ENCODE peak calls at places on chromosomes 6 and 20, in eight cellular contexts. I is DMS 273 treated with DMSO at 0.1 percent for 48 hours; B is epithelial cell of esophagus; T is activated effector memory CD4-positive, alpha-beta T cell treated with Interleukin-2 at 50 U/mL for 16 hours; K is NCI-H2171 treated with DMSO at 0.1 percent for 48 hours; G is NCI-H446; U is NCI-H526 treated with DMSO at 0.1 percent for 48 hours; L is activated naive CD4-positive, alpha-beta T cell. V is an unnamed sample.

GRCh38 chr6:143999406-143999805 is 8.7 kb downstream of the PLAGL1 start:
- DNase-seq in I (no peak), G (no peak), B (peak; percentile 62), T (no peak), K (no peak), L (no peak), U (no peak), V (no peak)

GRCh38 chr20:61230166-61230565 is 21.9 kb upstream of the CDH4 start:
- DNase-seq in T (no peak), L (no peak), I (no peak), U (no peak), G (no peak), B (no peak), K (no peak), V (no peak)

GRCh38 chr6:106056738-106057390 is 29.3 kb upstream of the PRDM1 start:
- DNase-seq in K (no peak), I (no peak), U (no peak), B (peak; percentile 51), L (no peak), T (no peak), G (no peak), V (no peak)

GRCh38 chr6:2962636-2963035 is 8.7 kb downstream of the SERPINB6 start:
- DNase-seq in I (no peak), U (no peak), B (no peak), K (no peak), T (no peak), G (no peak), L (no peak), V (no peak)

GRCh38 chr6:26196846-26197683 is 109.8 kb downstream of the HFE start:
- DNase-seq in B (peak; percentile 92), U (peak; percentile 91), K (peak; percentile 96), T (peak; percentile 63), G (peak; percentile 90), L (peak; percentile 48), I (peak; percentile 76), V (peak; percentile 96)

GRCh38 chr20:20856306-20856705 is 143.9 kb upstream of the RALGAPA2 start:
- DNase-seq in I (no peak), G (no peak), T (no peak), B (no peak), U (no peak), L (no peak), K (no peak), V (peak; percentile 69)

GRCh38 chr6:25193147-25193864 is 85.9 kb upstream of the CARMIL1 start:
- DNase-seq in T (no peak), K (peak; percentile 2), U (no peak), G (peak; percentile 78), L (no peak), I (no peak), B (peak; percentile 90), V (peak; percentile 33)

GRCh38 chr6:142913511-142914047 is 31.4 kb downstream of the HIVEP2 start:
- DNase-seq in G (no peak), U (no peak), L (peak; percentile 13), K (no peak), B (no peak), T (peak; percentile 55), I (no peak), V (no peak)

GRCh38 chr6:158376650-158377081 is 64.4 kb downstream of the TULP4 start:
- DNase-seq in L (no peak), K (peak; percentile 78), T (no peak), G (no peak), I (peak; percentile 86), B (peak; percentile 66), U (no peak), V (no peak)

GRCh38 chr20:6993016-6993415 is 225.5 kb downstream of the BMP2 start:
- DNase-seq in K (no peak), L (no peak), I (no peak), U (no peak), B (peak; percentile 98), T (no peak), G (no peak), V (no peak)

GRCh38 chr6:42007753-42008528 is 42.4 kb upstream of the TAF8 start:
- DNase-seq in K (peak; percentile 47), U (no peak), B (no peak), L (no peak), T (no peak), I (no peak), G (no peak), V (peak; percentile 44)

GRCh38 chr6:119463081-119463626 is 113.6 kb upstream of the MAN1A1 start:
- DNase-seq in B (no peak), I (no peak), T (no peak), K (no peak), G (no peak), U (no peak), L (no peak), V (no peak)

GRCh38 chr6:158528826-158529225 is 31.1 kb upstream of the TMEM181 start:
- DNase-seq in B (no peak), I (no peak), G (no peak), T (no peak), L (no peak), U (no peak), K (no peak), V (no peak)

GRCh38 chr6:52221302-52221701 is 23.0 kb downstream of the IL17F start:
- DNase-seq in B (no peak), K (no peak), T (no peak), U (no peak), I (no peak), L (no peak), G (no peak), V (no peak)

GRCh38 chr6:155287762-155288161 is 23.9 kb downstream of the CLDN20 start:
- DNase-seq in L (no peak), I (no peak), G (no peak), K (no peak), U (no peak), B (no peak), T (no peak), V (no peak)

GRCh38 chr6:168366473-168366872 is 46.9 kb upstream of the DACT2 start:
- DNase-seq in I (no peak), L (no peak), B (no peak), G (no peak), U (no peak), K (no peak), T (no peak), V (no peak)

GRCh38 chr6:105501945-105502344 is 99.1 kb upstream of the PREP start:
- DNase-seq in L (no peak), G (no peak), I (no peak), U (no peak), B (peak; percentile 11), K (no peak), T (no peak), V (no peak)

GRCh38 chr6:15351631-15352030 is 105.8 kb downstream of the JARID2 start:
- DNase-seq in U (no peak), L (no peak), G (peak; percentile 54), T (no peak), I (no peak), K (no peak), B (peak; percentile 75), V (no peak)

GRCh38 chr20:37911838-37912273 is 8.9 kb downstream of the VSTM2L start:
- DNase-seq in K (peak; percentile 88), I (peak; percentile 49), L (no peak), T (no peak), G (peak; percentile 23), U (no peak), B (peak; percentile 45), V (peak; percentile 80)

GRCh38 chr6:127207591-127208120 is 59.0 kb upstream of the RNF146 start:
- DNase-seq in I (no peak), G (no peak), K (no peak), T (no peak), U (no peak), L (no peak), B (no peak), V (no peak)

GRCh38 chr20:47315339-47315662 is 41.2 kb downstream of the ZMYND8 start:
- DNase-seq in B (peak; percentile 22), I (no peak), K (peak; percentile 99), L (no peak), U (no peak), G (no peak), T (no peak), V (no peak)

GRCh38 chr20:41185013-41185757 is 47.8 kb downstream of the PLCG1 start:
- DNase-seq in T (no peak), K (no peak), G (no peak), B (no peak), I (no peak), L (no peak), U (no peak), V (no peak)

GRCh38 chr6:139587469-139587868 is 213.0 kb upstream of the CITED2 start:
- DNase-seq in U (no peak), K (no peak), L (no peak), G (no peak), B (peak; percentile 26), I (no peak), T (no peak), V (peak; percentile 7)

GRCh38 chr20:38752029-38752428 is 3.8 kb downstream of the ACTR5 start:
- DNase-seq in L (no peak), U (no peak), K (no peak), T (no peak), I (no peak), B (no peak), G (no peak), V (no peak)

GRCh38 chr6:36445651-36446050 is 2.9 kb downstream of the KCTD20 start:
- DNase-seq in B (no peak), T (no peak), G (no peak), I (no peak), K (no peak), L (no peak), U (no peak), V (no peak)

GRCh38 chr6:81749704-81750103 is 2.8 kb downstream of the TENT5A start:
- DNase-seq in I (no peak), G (no peak), K (no peak), B (no peak), T (no peak), L (no peak), U (no peak), V (no peak)

GRCh38 chr6:133241088-133241900 is at the start of gene EYA4:
- DNase-seq in I (peak; percentile 42), U (no peak), G (no peak), K (peak; percentile 24), T (no peak), B (peak; percentile 27), L (no peak), V (no peak)

GRCh38 chr6:113433506-113433991 is 423.6 kb upstream of the MARCKS start:
- DNase-seq in B (peak; percentile 96), T (no peak), U (no peak), K (no peak), G (no peak), I (no peak), L (no peak), V (no peak)

GRCh38 chr6:169965657-169966311 is 214.4 kb downstream of the ERMARD start:
- DNase-seq in L (no peak), T (no peak), U (no peak), I (no peak), B (no peak), K (no peak), G (no peak), V (no peak)

GRCh38 chr20:7650481-7650880 is 289.8 kb downstream of the HAO1 start:
- DNase-seq in L (no peak), U (no peak), G (no peak), T (no peak), I (no peak), B (no peak), K (no peak), V (no peak)

GRCh38 chr20:24165336-24166126 is 177.0 kb upstream of the GGTLC1 start:
- DNase-seq in L (no peak), G (no peak), B (no peak), U (no peak), I (no peak), T (no peak), K (peak; percentile 87), V (no peak)

GRCh38 chr6:129667621-129668020 is 42.4 kb downstream of the ARHGAP18 start:
- DNase-seq in B (no peak), K (no peak), U (no peak), T (no peak), G (no peak), L (no peak), I (no peak), V (no peak)

GRCh38 chr6:170575250-170575649 is 9.2 kb downstream of the PDCD2 start:
- DNase-seq in G (no peak), K (no peak), I (peak; percentile 9), T (no peak), U (no peak), B (peak; percentile 42), L (no peak), V (peak; percentile 51)

GRCh38 chr6:47836639-47837038 is 54.8 kb downstream of the OPN5 start:
- DNase-seq in K (no peak), I (no peak), L (no peak), T (no peak), B (no peak), U (no peak), G (no peak), V (no peak)

V was measured in NCI-H82.